ENCODE peak calls at places on chromosomes 13 and 19, in five cellular contexts. L is colonic mucosa, Q is AG04450, S is suprapubic skin, I is body of pancreas. D is an unnamed sample.
A peak's percentile ranks its signal among the peaks of the same experiment; 100 is the strongest.

GRCh38 chr19:7637374-7638256 is 705 bp downstream of the STXBP2 start:
- DNase-seq in Q (no peak), I (peak; percentile 69), L (peak; percentile 59), S (no peak), D (no peak)

GRCh38 chr19:29480507-29480906 is 45.3 kb upstream of the VSTM2B start:
- DNase-seq in L (no peak), S (peak; percentile 27), I (no peak), Q (no peak), D (no peak)

GRCh38 chr19:39053276-39054090 is 21.1 kb upstream of the FBXO27 start:
- DNase-seq in S (no peak), I (peak; percentile 1), Q (no peak), L (peak; percentile 41), D (no peak)

GRCh38 chr19:34345934-34346333 is 19.1 kb upstream of the GPI start:
- DNase-seq in I (peak; percentile 66), Q (no peak), S (no peak), L (peak; percentile 81), D (peak; percentile 79)

GRCh38 chr19:55632463-55632834 is 8.1 kb upstream of the ZNF784 start:
- DNase-seq in Q (peak; percentile 95), I (peak; percentile 97), L (peak; percentile 97), S (peak; percentile 96), D (peak; percentile 78)

GRCh38 chr13:25874907-25875306 is 176.9 kb downstream of the SHISA2 start:
- DNase-seq in Q (no peak), I (peak; percentile 15), L (no peak), S (no peak), D (peak; percentile 66)

GRCh38 chr19:16023558-16023915 is 52.8 kb upstream of the TPM4 start:
- DNase-seq in S (peak; percentile 32), L (no peak), I (no peak), Q (no peak), D (no peak)

GRCh38 chr13:87087741-87088140 is 583.4 kb upstream of the SLITRK5 start:
- DNase-seq in Q (no peak), I (no peak), S (no peak), L (no peak), D (no peak)

GRCh38 chr19:48745208-48745995 is 1.3 kb downstream of the IZUMO1 start:
- DNase-seq in Q (no peak), I (peak; percentile 84), L (peak; percentile 72), S (no peak), D (peak; percentile 41)

GRCh38 chr13:77981191-77981925 is 62.7 kb upstream of the EDNRB start:
- DNase-seq in Q (no peak), S (no peak), I (peak; percentile 5), L (no peak), D (no peak)

GRCh38 chr13:86731987-86732386 is 932.8 kb upstream of the SLITRK6 start:
- DNase-seq in I (no peak), Q (no peak), L (no peak), S (no peak), D (no peak)

GRCh38 chr13:39946769-39947168 is 291.3 kb downstream of the COG6 start:
- DNase-seq in S (no peak), L (no peak), Q (no peak), I (no peak), D (no peak)

GRCh38 chr19:16516381-16516780 is 20.2 kb downstream of the C19orf44 start:
- DNase-seq in S (no peak), I (no peak), Q (no peak), L (no peak), D (no peak)

GRCh38 chr13:114097893-114098688 is 34.3 kb downstream of the RASA3 start:
- DNase-seq in I (no peak), L (no peak), S (peak; percentile 61), Q (no peak), D (peak; percentile 15)

GRCh38 chr13:55577847-55578210 is 1562.9 kb upstream of the PRR20A start:
- DNase-seq in S (no peak), L (no peak), I (no peak), Q (no peak), D (no peak)

GRCh38 chr13:40101708-40102359 is 446.4 kb downstream of the COG6 start:
- DNase-seq in S (no peak), L (no peak), I (no peak), Q (no peak), D (no peak)

GRCh38 chr19:50003810-50004419 is 21.3 kb downstream of the VRK3 start:
- DNase-seq in S (no peak), L (no peak), I (peak; percentile 50), Q (peak; percentile 71), D (no peak)

GRCh38 chr19:15469513-15470297 is 5.4 kb upstream of the RASAL3 start:
- DNase-seq in I (no peak), S (no peak), L (no peak), Q (no peak), D (no peak)

GRCh38 chr13:19910336-19911072 is 47.1 kb upstream of the ZMYM5 start:
- DNase-seq in L (peak; percentile 51), S (no peak), Q (no peak), I (no peak), D (no peak)

GRCh38 chr19:56837004-56837403 is 3.5 kb downstream of the PEG3 start:
- DNase-seq in I (peak; percentile 11), Q (no peak), L (no peak), S (no peak), D (no peak)

GRCh38 chr13:62524061-62524460 is 1108.4 kb upstream of the PCDH20 start:
- DNase-seq in I (no peak), S (no peak), L (no peak), Q (no peak), D (no peak)

GRCh38 chr13:114146173-114146572 is 13.8 kb upstream of the RASA3 start:
- DNase-seq in S (peak; percentile 20), Q (no peak), I (no peak), L (no peak), D (no peak)

GRCh38 chr19:19113040-19113541 is 25.2 kb downstream of the TMEM161A start:
- DNase-seq in I (no peak), S (no peak), Q (peak; percentile 46), L (no peak), D (no peak)

GRCh38 chr19:37817180-37817911 is 38.0 kb upstream of the ZNF573 start:
- DNase-seq in I (peak; percentile 82), S (peak; percentile 74), L (peak; percentile 79), Q (no peak), D (peak; percentile 70)
- H3K4me3 ChIP-seq in I (peak overlapping the region; percentile 52), S (peak overlapping the region; percentile 71), L (peak overlapping the region; percentile 61), Q (peak overlapping the region; percentile 48), D (peak overlapping the region; percentile 15)

GRCh38 chr19:2615782-2616181 is 86.7 kb downstream of the GNG7 start:
- DNase-seq in Q (no peak), L (no peak), I (no peak), S (no peak), D (no peak)

GRCh38 chr19:2612619-2613249 is 89.8 kb downstream of the GNG7 start:
- DNase-seq in Q (no peak), S (no peak), L (no peak), I (peak; percentile 1), D (no peak)

GRCh38 chr19:2610637-2611482 is 91.6 kb downstream of the GNG7 start:
- DNase-seq in Q (peak; percentile 86), I (peak; percentile 96), L (peak; percentile 96), S (peak; percentile 95), D (peak; percentile 84)

GRCh38 chr19:2611483-2612464 is 90.7 kb downstream of the GNG7 start:
- DNase-seq in L (no peak), S (no peak), I (peak; percentile 4), Q (no peak), D (no peak)

GRCh38 chr19:2613507-2614295 is 88.8 kb downstream of the GNG7 start:
- DNase-seq in S (no peak), I (no peak), L (no peak), Q (no peak), D (peak; percentile 36)
- TF ChIP-seq CTCF in S (peak; percentile 90), I (peak; percentile 83), L (peak; percentile 94), Q (peak; percentile 87), D (peak; percentile 80)

GRCh38 chr19:45601524-45602522 is at the start of gene GPR4:
- DNase-seq in Q (no peak), I (no peak), L (no peak), S (no peak), D (no peak)

GRCh38 chr19:45608948-45609347 is 6.9 kb upstream of the GPR4 start:
- DNase-seq in Q (no peak), S (no peak), L (no peak), I (no peak), D (no peak)

GRCh38 chr19:45607071-45608029 is 5.3 kb upstream of the GPR4 start:
- DNase-seq in L (peak; percentile 87), Q (peak; percentile 30), S (peak; percentile 79), I (peak; percentile 76), D (no peak)
- H3K4me3 ChIP-seq in L (no peak overlapping the region), Q (peak overlapping the region; percentile 41), S (peak overlapping the region; percentile 35), I (no peak overlapping the region), D (no peak overlapping the region)

DNA sequence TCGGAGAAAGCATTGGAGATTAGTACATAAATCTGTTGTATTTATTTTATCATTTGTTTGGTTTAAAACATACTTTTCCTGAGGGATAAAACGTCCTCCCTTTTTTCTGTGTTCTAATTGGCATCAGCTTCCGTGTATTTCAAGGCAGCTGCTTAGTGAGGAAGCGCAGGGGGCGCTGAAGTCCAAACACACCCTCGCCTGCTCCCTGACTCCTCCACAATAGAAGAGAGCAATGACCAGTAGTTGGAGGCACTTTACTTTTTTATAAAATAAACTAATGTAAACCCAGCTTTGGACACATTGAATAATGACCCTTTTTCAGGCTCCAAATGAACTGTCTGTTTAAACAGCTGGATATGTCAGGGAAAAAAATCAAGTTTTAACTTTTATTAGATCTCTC is 79.9 kb downstream of the RNASEH2B start:
- DNase-seq in S (no peak), Q (no peak), I (no peak), L (no peak), D (no peak)
- TF ChIP-seq CTCF in S (no peak), Q (peak; percentile 44), I (no peak), L (no peak), D (no peak)

D was measured in CD8-positive, alpha-beta T cell.